ENCODE peak calls at places on chromosomes 5 and 9, in six cellular contexts. Y is WTC11, K is posterior vena cava, D is skeletal muscle cell, F is T-helper 9 cell, T is mammary epithelial cell. R is an unnamed sample.

GRCh38 chr5:178392386-178392785 is 159.8 kb upstream of the PHYKPL start:
- DNase-seq in Y (no peak), T (no peak), D (no peak), K (peak), F (no peak), R (no peak)

GRCh38 chr9:69143291-69143690 is 30.8 kb upstream of the TJP2 start:
- DNase-seq in T (peak), D (no peak), F (no peak), K (no peak), Y (no peak), R (no peak)

GRCh38 chr5:133912951-133913350 is 55.5 kb downstream of the C5orf15 start:
- DNase-seq in D (no peak), Y (no peak), F (no peak), K (no peak), T (no peak), R (no peak)

GRCh38 chr5:59575648-59576290 is 317.8 kb downstream of the PDE4D start:
- DNase-seq in F (no peak), D (no peak), Y (no peak), K (no peak), T (no peak), R (no peak)

GRCh38 chr5:87002485-87002884 is 265.2 kb upstream of the RASA1 start:
- DNase-seq in Y (no peak), T (no peak), K (no peak), F (no peak), D (no peak), R (peak)

GRCh38 chr5:58871648-58872242 is 288.9 kb downstream of the RAB3C start:
- DNase-seq in D (no peak), K (no peak), Y (no peak), T (peak), F (no peak), R (peak)

GRCh38 chr9:811101-811531 is 30.4 kb upstream of the DMRT1 start:
- DNase-seq in T (peak), K (no peak), Y (no peak), F (no peak), D (no peak), R (peak)

GRCh38 chr5:154258531-154259217 is 68.1 kb downstream of the GALNT10 start:
- DNase-seq in T (no peak), F (no peak), K (no peak), Y (no peak), D (no peak), R (no peak)

GRCh38 chr5:92916036-92916435 is 665.0 kb downstream of the NR2F1-AS1 start:
- DNase-seq in D (no peak), Y (no peak), F (no peak), K (no peak), T (peak), R (peak)

GRCh38 chr5:107242861-107243579 is 427.7 kb downstream of the EFNA5 start:
- DNase-seq in T (no peak), Y (no peak), K (no peak), F (no peak), D (no peak), R (no peak)

R was measured in EL.